ENCODE peak calls at places on chromosomes 4 and X, in six cellular contexts. One of them, this sample, is unnamed.

GRCh38 chr4:166512267-166512666 is 639.2 kb downstream of the TLL1 start:
- DNase-seq in RPMI8226: no peak
- DNase-seq in BJ: no peak
- DNase-seq in HEK293T: no peak
- DNase-seq in SIG-M5: no peak
- DNase-seq in pancreas: no peak
- DNase-seq in this sample: no peak

GRCh38 chr4:40280586-40280985 is 54.5 kb upstream of the CHRNA9 start:
- DNase-seq in RPMI8226: no peak
- DNase-seq in BJ: no peak
- DNase-seq in HEK293T: no peak
- DNase-seq in SIG-M5: no peak
- DNase-seq in pancreas: no peak
- DNase-seq in this sample: no peak

GRCh38 chr4:84804126-84804525 is 162.4 kb downstream of the WDFY3 start:
- DNase-seq in RPMI8226: peak
- DNase-seq in BJ: no peak
- DNase-seq in HEK293T: no peak
- DNase-seq in SIG-M5: no peak
- DNase-seq in pancreas: no peak
- DNase-seq in this sample: no peak

GRCh38 chrX:14916017-14916674 is 42.9 kb downstream of the MOSPD2 start:
- DNase-seq in RPMI8226: no peak
- DNase-seq in BJ: no peak
- DNase-seq in HEK293T: no peak
- DNase-seq in SIG-M5: no peak
- DNase-seq in pancreas: no peak
- DNase-seq in this sample: no peak

GRCh38 chr4:86366920-86367319 is 7.1 kb upstream of the MAPK10 start:
- DNase-seq in RPMI8226: no peak
- DNase-seq in BJ: no peak
- DNase-seq in HEK293T: no peak
- DNase-seq in SIG-M5: no peak
- DNase-seq in pancreas: no peak
- DNase-seq in this sample: no peak

GRCh38 chr4:40058854-40059253 is 2.2 kb downstream of the N4BP2 start:
- DNase-seq in RPMI8226: no peak
- DNase-seq in BJ: no peak
- DNase-seq in HEK293T: no peak
- DNase-seq in SIG-M5: no peak
- DNase-seq in pancreas: no peak
- DNase-seq in this sample: no peak

GRCh38 chrX:115649461-115650063 is 88.6 kb downstream of the PLS3 start:
- DNase-seq in RPMI8226: no peak
- DNase-seq in BJ: no peak
- DNase-seq in HEK293T: no peak
- DNase-seq in SIG-M5: no peak
- DNase-seq in pancreas: no peak
- DNase-seq in this sample: no peak

GRCh38 chr4:112060212-112060611 is 85.0 kb upstream of the FAM241A start:
- DNase-seq in RPMI8226: peak
- DNase-seq in BJ: no peak
- DNase-seq in HEK293T: peak
- DNase-seq in SIG-M5: no peak
- DNase-seq in pancreas: no peak
- DNase-seq in this sample: peak

GRCh38 chrX:65690057-65690855 is 22.8 kb downstream of the MSN start:
- DNase-seq in RPMI8226: no peak
- DNase-seq in BJ: no peak
- DNase-seq in HEK293T: no peak
- DNase-seq in SIG-M5: no peak
- DNase-seq in pancreas: no peak
- DNase-seq in this sample: peak

GRCh38 chrX:78092296-78092695 is 11.8 kb upstream of the PGK1 start:
- DNase-seq in RPMI8226: peak
- DNase-seq in BJ: peak
- DNase-seq in HEK293T: peak
- DNase-seq in SIG-M5: peak
- DNase-seq in pancreas: no peak
- DNase-seq in this sample: no peak

GRCh38 chr4:95363966-95364365 is 184.8 kb downstream of the UNC5C start:
- DNase-seq in RPMI8226: no peak
- DNase-seq in BJ: no peak
- DNase-seq in HEK293T: no peak
- DNase-seq in SIG-M5: no peak
- DNase-seq in pancreas: no peak
- DNase-seq in this sample: no peak

GRCh38 chr4:19346636-19347035 is 905.1 kb upstream of the SLIT2 start:
- DNase-seq in RPMI8226: no peak
- DNase-seq in BJ: no peak
- DNase-seq in HEK293T: no peak
- DNase-seq in SIG-M5: no peak
- DNase-seq in pancreas: no peak
- DNase-seq in this sample: no peak

GRCh38 chr4:158255727-158256324 is 45.5 kb downstream of the TMEM144 start:
- DNase-seq in RPMI8226: peak
- DNase-seq in BJ: no peak
- DNase-seq in HEK293T: peak
- DNase-seq in SIG-M5: no peak
- DNase-seq in pancreas: no peak
- DNase-seq in this sample: peak

GRCh38 chr4:139919513-139919912 is 234.5 kb downstream of the MAML3 start:
- DNase-seq in RPMI8226: no peak
- DNase-seq in BJ: peak
- DNase-seq in HEK293T: no peak
- DNase-seq in SIG-M5: no peak
- DNase-seq in pancreas: no peak
- DNase-seq in this sample: no peak

This sample was measured in non-pigmented ciliary epithelial cell.